ENCODE peak calls at places on chromosomes 3 and 15, in four cellular contexts. L, V, E and K are unnamed samples.

GRCh38 chr15:34793071-34793470 is 2.3 kb downstream of the ACTC1 start:
- DNase-seq in V (no peak), E (no peak), L (no peak), K (no peak)

GRCh38 chr15:84969257-84969656 is 12.4 kb upstream of the PDE8A start:
- DNase-seq in V (no peak), E (no peak), L (no peak), K (no peak)

GRCh38 chr15:47754312-47754711 is 37.0 kb downstream of the SEMA6D start:
- DNase-seq in V (no peak), L (no peak), E (no peak), K (no peak)

GRCh38 chr3:42505849-42506410 is 3.5 kb downstream of the VIPR1 start:
- DNase-seq in L (no peak), E (no peak), V (no peak), K (no peak)

GRCh38 chr3:62109534-62109933 is 263.8 kb downstream of the FEZF2 start:
- DNase-seq in V (no peak), L (peak; percentile 90), E (no peak), K (no peak)

GRCh38 chr3:15291589-15292541 is 40.5 kb downstream of the SH3BP5 start:
- DNase-seq in L (no peak), V (no peak), E (no peak), K (no peak)

GRCh38 chr15:39868396-39868795 is 51.7 kb downstream of the GPR176 start:
- DNase-seq in E (no peak), L (no peak), V (no peak), K (no peak)

GRCh38 chr3:161423911-161424522 is 52.7 kb upstream of the SPTSSB start:
- DNase-seq in V (no peak), E (peak; percentile 28), L (peak; percentile 54), K (no peak)

GRCh38 chr15:65032823-65033537 is 3.5 kb upstream of the MTFMT start:
- DNase-seq in V (no peak), L (peak; percentile 87), E (peak; percentile 30), K (peak; percentile 77)

GRCh38 chr15:55683366-55683765 is 59.6 kb downstream of the PRTG start:
- DNase-seq in L (no peak), E (no peak), V (no peak), K (no peak)

GRCh38 chr3:109553573-109554371 is 216.4 kb upstream of the DPPA4 start:
- DNase-seq in V (no peak), L (peak; percentile 76), E (no peak), K (no peak)

GRCh38 chr3:55189359-55189801 is 261.5 kb upstream of the LRTM1 start:
- DNase-seq in L (peak; percentile 92), E (no peak), V (no peak), K (no peak)

GRCh38 chr15:75554717-75555116 is 24.4 kb downstream of the PTPN9 start:
- DNase-seq in E (no peak), V (no peak), L (no peak), K (no peak)

GRCh38 chr15:94064676-94065313 is 166.6 kb upstream of the MCTP2 start:
- DNase-seq in L (no peak), V (no peak), E (no peak), K (no peak)

GRCh38 chr15:68278345-68279217 is 1.0 kb downstream of the FEM1B start:
- DNase-seq in E (no peak), L (peak; percentile 73), V (no peak), K (no peak)

GRCh38 chr3:40801276-40801675 is 276.5 kb downstream of the ZNF621 start:
- DNase-seq in E (no peak), L (peak; percentile 42), V (no peak), K (no peak)

GRCh38 chr3:197171481-197172067 is 126.8 kb downstream of the DLG1 start:
- DNase-seq in L (peak; percentile 36), V (no peak), E (no peak), K (no peak)

GRCh38 chr15:68315495-68316007 is 38.0 kb downstream of the FEM1B start:
- DNase-seq in E (no peak), L (no peak), V (no peak), K (peak; percentile 18)

GRCh38 chr3:22862111-22862510 is 341.0 kb upstream of the UBE2E2 start:
- DNase-seq in L (no peak), E (no peak), V (no peak), K (no peak)

GRCh38 chr3:122671543-122671942 is 9.1 kb upstream of the PARP14 start:
- DNase-seq in E (no peak), V (no peak), L (no peak), K (no peak)

GRCh38 chr3:31356941-31357340 is 175.8 kb upstream of the STT3B start:
- DNase-seq in E (no peak), V (no peak), L (no peak), K (no peak)

GRCh38 chr15:48084759-48085420 is 35.9 kb upstream of the SLC24A5 start:
- DNase-seq in L (peak; percentile 54), V (no peak), E (peak; percentile 34), K (peak; percentile 23)